ENCODE peak calls at places on chromosomes 1 and 21, in six cellular contexts. B is caudate nucleus; O is activated CD4-positive, alpha-beta T cell treated with anti-CD3 and anti-CD28 coated beads, Interleukin-2, amount 10 ng/mL, durations not matched to agents 7 days and 5 days; X is T-helper 2 cell; Z is hepatic stellate cell; U is CD8-positive, alpha-beta T cell. J is an unnamed sample.

GRCh38 chr1:35864813-35865212 is 18.2 kb upstream of the AGO1 start:
- DNase-seq in Z (no peak), X (no peak), B (no peak), O (no peak), U (no peak), J (no peak)

GRCh38 chr1:200415227-200415626 is 5.4 kb upstream of the ZNF281 start:
- DNase-seq in B (no peak), O (no peak), X (no peak), Z (no peak), U (no peak), J (no peak)

GRCh38 chr1:115660151-115660550 is 18.4 kb downstream of the VANGL1 start:
- DNase-seq in B (no peak), O (no peak), X (no peak), U (no peak), Z (no peak), J (no peak)

GRCh38 chr1:192489748-192490147 is 85.8 kb upstream of the RGS1 start:
- DNase-seq in Z (peak), B (no peak), U (no peak), X (peak), O (no peak), J (no peak)

GRCh38 chr1:237717121-237717520 is 173.6 kb downstream of the ZP4 start:
- DNase-seq in Z (no peak), X (no peak), O (no peak), B (no peak), U (no peak), J (no peak)

GRCh38 chr1:59879556-59879955 is 47.0 kb downstream of the CYP2J2 start:
- DNase-seq in X (peak), U (peak), O (peak), Z (peak), B (peak), J (peak)

GRCh38 chr1:230863449-230863848 is 4.9 kb downstream of the C1orf198 start:
- DNase-seq in X (no peak), U (no peak), Z (no peak), O (no peak), B (no peak), J (no peak)

GRCh38 chr1:180916012-180916770 is 3.5 kb downstream of the KIAA1614 start:
- DNase-seq in X (no peak), O (no peak), B (no peak), U (no peak), Z (no peak), J (no peak)

GRCh38 chr1:152967201-152967600 is 3.2 kb upstream of the SPRR4 start:
- DNase-seq in O (no peak), X (peak), U (no peak), B (no peak), Z (no peak), J (no peak)

GRCh38 chr21:42041711-42042110 is 29.4 kb upstream of the UMODL1 start:
- DNase-seq in B (no peak), O (no peak), U (no peak), X (no peak), Z (no peak), J (no peak)

GRCh38 chr1:111515291-111516007 is 12.0 kb upstream of the ADORA3 start:
- DNase-seq in O (no peak), B (no peak), X (no peak), U (peak), Z (peak), J (no peak)

GRCh38 chr1:73811798-73812197 is 386.2 kb downstream of the LRRIQ3 start:
- DNase-seq in O (no peak), X (no peak), Z (no peak), B (no peak), U (no peak), J (no peak)

J was measured in naive thymus-derived CD4-positive, alpha-beta T cell.